ENCODE peak calls at places on chromosome 17, in four cellular contexts. E is thyroid gland, X is uterus, G is SK-N-SH. Y is an unnamed sample.

GRCh38 chr17:17044846-17045561 is 2.7 kb downstream of the MPRIP start:
- DNase-seq in E (peak; percentile 28), X (peak; percentile 54), G (peak; percentile 65), Y (peak; percentile 74)

GRCh38 chr17:38749222-38750043 is 1.3 kb upstream of the PCGF2 start:
- DNase-seq in E (peak; percentile 96), X (peak; percentile 91), G (peak; percentile 65), Y (peak; percentile 95)

GRCh38 chr17:4782652-4783051 is 3.5 kb downstream of the VMO1 start:
- DNase-seq in X (no peak), G (peak; percentile 64), E (no peak), Y (no peak)

GRCh38 chr17:41467546-41467945 is 360 bp upstream of the KRT32 start:
- DNase-seq in G (no peak), E (no peak), X (no peak), Y (no peak)

GRCh38 chr17:9002610-9003354 is 18.5 kb upstream of the NTN1 start:
- DNase-seq in E (no peak), X (peak; percentile 24), G (peak; percentile 43), Y (no peak)

GRCh38 chr17:40018211-40019121 is 3.2 kb downstream of the CSF3 start:
- DNase-seq in X (peak; percentile 91), G (peak; percentile 25), E (no peak), Y (peak; percentile 75)

GRCh38 chr17:35315283-35315682 is 58.1 kb downstream of the SLFN11 start:
- DNase-seq in E (no peak), G (no peak), X (no peak), Y (no peak)

GRCh38 chr17:38617074-38617860 is 11.5 kb upstream of the SRCIN1 start:
- DNase-seq in G (no peak), X (no peak), E (no peak), Y (peak; percentile 38)

DNA sequence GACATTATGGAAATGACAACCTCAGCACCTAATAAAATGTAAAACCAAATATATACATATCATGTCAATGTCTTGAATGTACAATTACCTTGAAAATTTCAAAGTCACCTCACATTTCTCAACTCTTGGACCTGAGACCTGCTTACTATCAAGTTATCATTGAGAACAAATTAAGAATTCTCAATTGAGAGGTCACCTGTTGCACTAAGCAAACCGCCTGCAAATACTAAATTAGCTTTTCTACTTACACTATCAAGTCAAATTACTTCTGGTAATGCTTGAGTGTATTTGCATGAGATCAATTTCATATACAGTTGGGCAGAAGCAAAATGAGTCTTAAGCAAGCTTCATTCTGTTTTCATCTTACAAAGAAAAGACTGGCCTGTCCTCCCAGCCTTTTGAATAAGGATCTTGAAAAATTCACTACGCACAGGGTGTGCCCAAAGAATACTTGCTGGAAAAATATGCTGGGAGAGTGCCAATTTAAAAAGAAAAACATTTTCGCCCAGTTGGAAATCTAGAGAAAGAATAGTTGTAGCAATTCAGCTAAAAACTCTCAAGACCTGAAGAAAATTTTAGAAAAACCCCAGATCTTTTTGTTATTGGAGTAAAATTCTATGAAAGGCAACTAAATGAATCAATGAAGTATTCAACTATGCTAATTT is 35.7 kb downstream of the KANSL1 start:
- DNase-seq in X (no peak), G (no peak), E (no peak), Y (no peak)
- H3K4me1 ChIP-seq in X (peaks cover 6% of the 10 kb centered on the region), G (peaks cover 41% of the 10 kb centered on the region), E (peaks cover 63% of the 10 kb centered on the region), Y (peaks cover 90% of the 10 kb centered on the region)

GRCh38 chr17:43018932-43019331 is 3.3 kb downstream of the VAT1 start:
- DNase-seq in G (no peak), X (no peak), E (no peak), Y (no peak)

GRCh38 chr17:43016216-43016615 is 6.0 kb downstream of the VAT1 start:
- DNase-seq in X (no peak), E (no peak), G (no peak), Y (no peak)

GRCh38 chr17:43020030-43020621 is 2.1 kb downstream of the VAT1 start:
- DNase-seq in X (no peak), G (no peak), E (no peak), Y (no peak)

GRCh38 chr17:43019418-43019817 is 2.8 kb downstream of the VAT1 start:
- DNase-seq in G (no peak), X (no peak), E (no peak), Y (no peak)

DNA sequence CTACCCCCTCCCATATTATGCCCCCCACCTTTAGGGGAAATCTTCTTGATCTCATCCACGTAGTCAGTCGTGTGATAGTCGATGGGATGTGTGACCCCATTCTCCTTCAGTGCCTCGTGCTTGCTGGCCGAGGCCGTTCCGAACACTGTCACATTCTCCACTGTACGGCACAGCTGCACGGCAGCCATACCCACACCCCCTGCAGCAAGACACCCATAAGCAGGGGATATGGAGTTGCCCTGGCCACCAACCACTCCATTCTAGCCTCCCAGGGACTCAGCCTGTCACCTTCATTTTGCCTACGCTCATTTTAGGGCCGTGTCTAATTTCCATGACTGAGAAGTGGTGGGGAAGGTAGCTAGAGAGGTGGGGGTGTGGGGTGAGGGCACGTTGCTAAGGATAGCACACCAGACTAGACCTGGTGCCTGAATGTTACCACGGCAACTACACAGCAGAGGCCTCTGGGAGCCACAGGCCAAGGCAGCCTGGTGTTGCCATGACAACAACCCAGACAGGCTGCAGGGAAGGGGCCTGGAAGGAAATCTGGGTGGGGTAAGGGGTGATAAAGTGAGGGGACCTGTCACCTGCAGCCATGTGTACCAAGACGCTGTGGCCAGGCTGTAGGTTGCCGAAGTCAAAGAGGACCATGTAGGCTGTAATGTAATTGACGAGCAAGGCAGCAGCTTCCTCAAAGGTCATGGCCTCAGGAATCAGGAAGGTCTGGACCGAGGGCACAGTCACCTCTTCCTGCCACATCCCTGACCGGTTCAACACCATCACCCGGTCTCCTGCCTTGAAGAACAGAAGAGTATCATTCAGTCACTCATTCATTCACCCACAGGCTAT is 4.0 kb downstream of the VAT1 start:
- DNase-seq in G (peak; percentile 82), X (no peak), E (no peak), Y (no peak)
- H3K4me1 ChIP-seq in G (no peaks in the 10 kb centered on the region), X (peaks cover 11% of the 10 kb centered on the region), E (peaks cover 2% of the 10 kb centered on the region), Y (peaks cover 46% of the 10 kb centered on the region)

GRCh38 chr17:44112284-44113280 is 10.9 kb downstream of the HDAC5 start:
- DNase-seq in X (no peak), G (no peak), E (peak; percentile 78), Y (no peak)
- H3K4me1 ChIP-seq in X (peaks cover 53% of the 10 kb centered on the region), G (peaks cover 35% of the 10 kb centered on the region), E (peaks cover 34% of the 10 kb centered on the region), Y (peaks cover 78% of the 10 kb centered on the region)

GRCh38 chr17:79033741-79034501 is 10.0 kb downstream of the C1QTNF1 start:
- DNase-seq in X (peak; percentile 29), G (peak; percentile 52), E (no peak), Y (peak; percentile 73)
- H3K4me1 ChIP-seq in X (no peaks in the 10 kb centered on the region), G (peaks cover 10% of the 10 kb centered on the region), E (no peaks in the 10 kb centered on the region), Y (no peaks in the 10 kb centered on the region)

GRCh38 chr17:76276461-76277299 is 11.5 kb downstream of the UBALD2 start:
- DNase-seq in G (peak; percentile 42), E (no peak), X (no peak), Y (no peak)

GRCh38 chr17:76274559-76274956 is 9.4 kb downstream of the UBALD2 start:
- DNase-seq in E (no peak), X (no peak), G (peak; percentile 34), Y (no peak)

GRCh38 chr17:76273923-76274558 is 8.9 kb downstream of the UBALD2 start:
- DNase-seq in G (peak; percentile 46), E (no peak), X (no peak), Y (no peak)

GRCh38 chr17:76276069-76276431 is 10.9 kb downstream of the UBALD2 start:
- DNase-seq in G (peak; percentile 42), X (no peak), E (no peak), Y (no peak)

DNA sequence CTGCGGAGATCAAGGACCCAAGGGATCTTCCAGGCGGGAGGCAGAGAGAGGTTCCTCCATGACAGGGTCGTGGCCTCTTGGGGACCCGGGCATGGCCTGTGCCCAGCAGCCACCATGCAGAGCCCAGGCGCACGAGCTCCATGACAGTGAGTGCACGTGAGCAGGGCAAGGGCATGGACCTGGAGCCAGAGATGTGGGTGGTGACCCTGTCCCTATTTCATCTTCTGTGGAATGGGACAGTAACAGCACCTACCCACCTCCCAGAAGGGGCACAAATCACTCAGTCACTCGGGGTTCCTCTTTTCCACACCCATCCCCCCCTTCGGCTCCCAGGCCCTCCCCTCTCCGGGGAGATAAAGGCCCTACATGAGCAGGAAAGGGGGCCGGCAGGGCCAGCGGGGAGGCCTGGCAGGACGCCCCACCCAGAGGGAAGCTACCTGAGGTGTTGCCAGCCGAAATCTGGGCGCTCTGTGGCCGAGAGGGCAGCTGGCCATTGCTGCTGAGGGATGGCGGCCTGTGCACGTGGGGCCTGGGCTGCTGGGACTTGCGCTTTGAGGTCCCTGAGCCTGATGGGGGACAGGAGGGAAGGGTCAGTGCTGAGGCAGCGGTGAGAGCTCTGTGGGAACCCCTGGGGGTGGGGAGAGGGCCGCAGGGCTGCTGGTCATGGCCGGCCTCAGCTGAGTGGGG is 10.4 kb downstream of the UBALD2 start:
- DNase-seq in X (no peak), G (peak; percentile 36), E (no peak), Y (no peak)
- H3K4me1 ChIP-seq in X (peaks cover 4% of the 10 kb centered on the region), G (peaks cover 5% of the 10 kb centered on the region), E (peaks cover 23% of the 10 kb centered on the region), Y (peaks cover 29% of the 10 kb centered on the region)

DNA sequence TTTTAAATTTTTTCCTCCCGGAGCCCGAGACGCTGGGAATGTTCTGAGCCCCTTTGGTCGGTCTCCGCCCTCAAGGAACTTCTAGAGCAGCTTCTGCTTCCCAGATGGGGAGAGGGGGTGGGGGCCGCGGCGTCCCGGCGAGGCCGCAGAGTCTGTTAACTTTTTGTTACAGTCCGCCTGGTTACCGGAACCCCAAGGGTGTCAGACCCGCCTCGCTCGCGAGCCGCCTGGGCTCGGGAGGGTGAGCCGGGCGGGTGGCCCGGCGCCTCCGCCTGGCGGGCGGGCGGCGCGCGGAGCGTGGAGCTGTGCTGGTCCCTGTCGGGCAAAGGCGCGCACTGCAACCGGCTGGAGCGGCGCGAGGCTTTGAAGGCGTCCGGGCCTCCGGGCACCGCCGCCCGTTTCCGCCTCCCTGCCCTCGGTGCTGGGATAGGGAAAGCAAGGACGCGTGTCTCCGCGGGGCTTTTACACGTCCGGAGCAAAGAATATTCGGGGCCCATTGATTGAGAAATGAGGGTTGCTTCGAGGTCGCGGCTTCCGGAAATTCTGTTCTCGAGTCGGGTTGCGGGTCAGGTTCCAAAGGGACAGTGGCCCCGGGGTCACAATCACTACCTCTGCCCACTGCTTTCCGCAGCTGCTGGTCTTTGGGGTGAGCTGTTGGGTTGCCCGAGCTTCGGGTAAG is 1.7 kb downstream of the HS3ST3B1 start:
- DNase-seq in E (peak; percentile 77), G (peak; percentile 92), X (peak; percentile 78), Y (peak; percentile 86)
- H3K4me1 ChIP-seq in E (peaks cover 27% of the 10 kb centered on the region), G (no peaks in the 10 kb centered on the region), X (peaks cover 13% of the 10 kb centered on the region), Y (peaks cover 46% of the 10 kb centered on the region)